ENCODE peak calls at places on chromosome 1, in seven cellular contexts. J is transverse colon, A is HepG2, K is suprapubic skin, D is upper lobe of left lung, F is spleen, Z is K562. T is an unnamed sample.
A peak's percentile ranks its signal among the peaks of the same experiment; 100 is the strongest.

GRCh38 chr1:16677552-16678423 is 11.0 kb upstream of the RNU1-3 start:
- DNase-seq in F (peak; percentile 62), K (peak; percentile 53), D (peak; percentile 44), J (peak; percentile 25), Z (peak; percentile 83), A (peak; percentile 88), T (no peak)

GRCh38 chr1:229437443-229437842 is 3.5 kb upstream of the ACTA1 start:
- DNase-seq in J (no peak), F (no peak), D (no peak), Z (no peak), K (no peak), A (no peak), T (no peak)

GRCh38 chr1:178119623-178120022 is 25.7 kb downstream of the RASAL2 start:
- DNase-seq in A (no peak), F (no peak), J (no peak), D (no peak), Z (no peak), K (no peak), T (no peak)

GRCh38 chr1:45972621-45973020 is 159.8 kb downstream of the PIK3R3 start:
- DNase-seq in A (no peak), J (no peak), D (no peak), Z (no peak), K (no peak), F (no peak), T (no peak)

GRCh38 chr1:248853023-248853422 is 5.9 kb downstream of the ZNF692 start:
- DNase-seq in K (no peak), J (no peak), D (no peak), F (peak; percentile 51), A (no peak), Z (no peak), T (no peak)

GRCh38 chr1:87787551-87787950 is 458.9 kb downstream of the LMO4 start:
- DNase-seq in D (no peak), F (no peak), K (no peak), Z (no peak), J (no peak), A (peak; percentile 69), T (no peak)

GRCh38 chr1:162733336-162733590 is 57.2 kb upstream of the HSD17B7 start:
- DNase-seq in K (no peak), Z (no peak), F (no peak), D (no peak), A (no peak), J (no peak), T (no peak)

GRCh38 chr1:42922687-42923366 is 35.8 kb downstream of the SLC2A1 start:
- DNase-seq in Z (peak; percentile 76), D (no peak), K (peak; percentile 62), J (peak; percentile 59), A (peak; percentile 77), F (peak; percentile 65), T (peak; percentile 87)

GRCh38 chr1:116951175-116951935 is 41.6 kb downstream of the PTGFRN start:
- DNase-seq in D (no peak), F (no peak), J (peak; percentile 47), Z (no peak), K (no peak), A (no peak), T (no peak)

GRCh38 chr1:200294241-200294640 is 115.6 kb downstream of the ZNF281 start:
- DNase-seq in K (no peak), F (no peak), A (no peak), J (no peak), D (no peak), Z (no peak), T (no peak)

GRCh38 chr1:3174487-3175247 is 105.7 kb downstream of the PRDM16 start:
- DNase-seq in A (no peak), K (no peak), F (no peak), D (peak; percentile 86), Z (no peak), J (peak; percentile 38), T (no peak)

GRCh38 chr1:19179597-19180271 is 30.3 kb downstream of the UBR4 start:
- DNase-seq in J (no peak), D (no peak), Z (peak; percentile 75), F (no peak), A (peak; percentile 33), K (no peak), T (no peak)

DNA sequence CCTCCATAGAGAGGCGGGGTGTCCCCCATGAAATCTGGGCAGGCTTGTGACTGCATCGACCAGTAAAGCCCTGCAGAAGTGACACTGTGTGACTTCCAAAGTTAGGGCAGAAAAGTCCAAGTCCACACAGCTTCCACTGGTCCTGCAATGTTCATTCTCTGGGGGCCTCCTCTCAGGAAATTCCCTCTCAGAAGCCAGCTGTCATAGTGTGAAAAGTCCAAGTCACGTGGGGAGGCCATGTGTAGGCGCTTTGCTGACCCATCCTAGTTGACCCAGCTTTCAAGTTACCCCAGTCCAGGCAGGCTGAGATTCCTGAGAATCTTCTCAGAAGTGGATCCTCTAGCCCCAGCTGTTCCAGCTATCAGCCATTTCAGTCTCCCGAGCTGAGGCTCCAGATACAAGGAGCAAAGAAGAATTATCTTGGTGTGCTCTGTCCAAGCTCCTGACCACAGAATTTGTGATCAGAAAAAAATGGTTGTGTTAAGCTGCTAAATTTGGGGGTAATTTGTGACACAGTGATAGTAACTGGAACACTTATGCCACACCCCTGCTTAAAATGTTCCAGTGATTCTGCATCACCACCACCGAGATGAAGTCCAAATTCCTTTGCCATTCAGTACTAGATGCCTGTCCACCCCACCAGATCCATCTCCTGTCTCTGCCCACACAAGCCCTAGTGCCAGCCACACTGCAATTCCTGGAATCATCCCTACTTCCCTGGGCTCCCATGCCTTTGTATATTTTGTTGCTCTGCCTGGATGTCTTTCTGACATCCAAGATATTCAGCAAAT is 2.6 kb upstream of the STUM start:
- DNase-seq in F (no peak), K (no peak), J (peak; percentile 34), D (no peak), Z (no peak), A (no peak), T (no peak)
- H3K4me1 ChIP-seq in F (peaks cover 41% of the 10 kb centered on the region), K (peaks cover 42% of the 10 kb centered on the region), J (peaks cover 8% of the 10 kb centered on the region), D (peaks cover 28% of the 10 kb centered on the region), Z (no peaks in the 10 kb centered on the region), A (peaks cover 42% of the 10 kb centered on the region), T (peaks cover 32% of the 10 kb centered on the region)

GRCh38 chr1:58809327-58810040 is 25.6 kb upstream of the JUN start:
- DNase-seq in Z (no peak), D (no peak), F (no peak), A (peak; percentile 65), K (no peak), J (no peak), T (no peak)
- TF ChIP-seq POLR2AphosphoS5 in Z (no peak), D (peak; percentile 21), F (no peak), A (no peak), K (no peak), J (no peak), T (no peak)

GRCh38 chr1:244573768-244574167 is 79.2 kb upstream of the DESI2 start:
- DNase-seq in J (no peak), A (no peak), Z (no peak), D (no peak), F (no peak), K (no peak), T (no peak)

GRCh38 chr1:244576259-244576892 is 76.5 kb upstream of the DESI2 start:
- DNase-seq in D (no peak), J (no peak), Z (no peak), K (no peak), F (no peak), A (no peak), T (no peak)
- H3K9me3 ChIP-seq in D (peaks cover 54% of the 10 kb centered on the region), J (peaks cover 52% of the 10 kb centered on the region), Z (peaks cover 5% of the 10 kb centered on the region), K (peaks cover 34% of the 10 kb centered on the region), F (peaks cover 73% of the 10 kb centered on the region), A (peaks cover 48% of the 10 kb centered on the region), T (peaks cover 37% of the 10 kb centered on the region)

DNA sequence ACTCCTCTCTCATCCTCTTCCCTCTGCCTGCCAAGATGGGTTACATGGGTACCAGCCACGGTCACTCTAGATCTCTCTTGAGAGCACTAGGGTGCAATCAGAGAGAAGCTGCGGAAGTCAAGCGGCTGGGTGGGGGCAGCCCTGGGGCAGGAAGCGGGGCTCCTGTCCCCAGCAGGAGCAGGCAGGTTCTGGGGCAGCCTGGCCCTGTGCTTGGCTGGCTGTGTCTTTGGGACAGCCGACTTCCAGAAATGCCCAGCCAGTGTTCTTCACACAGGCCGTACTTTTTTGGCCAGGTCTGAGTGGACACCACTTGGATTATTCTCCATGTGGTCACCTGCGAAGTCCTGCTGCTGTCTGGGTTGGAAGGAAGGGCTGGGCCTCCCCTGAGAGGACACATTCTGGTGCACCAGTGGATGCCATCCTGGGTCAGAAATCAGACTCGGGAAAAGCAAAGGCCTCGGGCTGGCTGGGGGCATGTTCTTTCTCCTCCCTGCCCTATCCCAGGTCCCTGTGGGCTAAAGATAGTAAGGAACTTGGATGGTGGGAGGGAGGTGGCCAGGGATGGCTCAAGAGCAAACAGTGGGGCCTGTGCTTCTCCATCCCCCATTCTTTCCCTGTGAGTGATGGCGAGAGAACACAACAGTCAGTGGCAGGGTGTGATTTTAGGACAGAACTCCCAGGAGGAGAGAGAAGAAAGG is 93.7 kb downstream of the ITPKB start:
- DNase-seq in F (peak; percentile 77), K (no peak), J (no peak), A (no peak), Z (no peak), D (no peak), T (no peak)
- H3K4me1 ChIP-seq in F (peaks cover 75% of the 10 kb centered on the region), K (peaks cover 44% of the 10 kb centered on the region), J (peaks cover 26% of the 10 kb centered on the region), A (no peaks in the 10 kb centered on the region), Z (peaks cover 8% of the 10 kb centered on the region), D (peaks cover 23% of the 10 kb centered on the region), T (peaks cover 26% of the 10 kb centered on the region)

GRCh38 chr1:155206891-155207577 is 663 bp downstream of the THBS3 start:
- DNase-seq in K (peak; percentile 91), Z (peak; percentile 82), J (peak; percentile 92), F (peak; percentile 94), A (peak; percentile 72), D (peak; percentile 36), T (no peak)

GRCh38 chr1:155208656-155209372 is at the start of gene MTX1:
- DNase-seq in J (peak; percentile 89), D (peak; percentile 97), Z (peak; percentile 92), A (peak; percentile 78), K (peak; percentile 96), F (peak; percentile 97), T (no peak)

GRCh38 chr1:155209373-155209721 is 852 bp downstream of the MTX1 start:
- DNase-seq in J (no peak), K (no peak), A (no peak), Z (no peak), F (no peak), D (no peak), T (no peak)

GRCh38 chr1:155208406-155208655 is 164 bp upstream of the MTX1 start:
- DNase-seq in F (no peak), J (no peak), Z (no peak), K (no peak), A (no peak), D (no peak), T (no peak)

DNA sequence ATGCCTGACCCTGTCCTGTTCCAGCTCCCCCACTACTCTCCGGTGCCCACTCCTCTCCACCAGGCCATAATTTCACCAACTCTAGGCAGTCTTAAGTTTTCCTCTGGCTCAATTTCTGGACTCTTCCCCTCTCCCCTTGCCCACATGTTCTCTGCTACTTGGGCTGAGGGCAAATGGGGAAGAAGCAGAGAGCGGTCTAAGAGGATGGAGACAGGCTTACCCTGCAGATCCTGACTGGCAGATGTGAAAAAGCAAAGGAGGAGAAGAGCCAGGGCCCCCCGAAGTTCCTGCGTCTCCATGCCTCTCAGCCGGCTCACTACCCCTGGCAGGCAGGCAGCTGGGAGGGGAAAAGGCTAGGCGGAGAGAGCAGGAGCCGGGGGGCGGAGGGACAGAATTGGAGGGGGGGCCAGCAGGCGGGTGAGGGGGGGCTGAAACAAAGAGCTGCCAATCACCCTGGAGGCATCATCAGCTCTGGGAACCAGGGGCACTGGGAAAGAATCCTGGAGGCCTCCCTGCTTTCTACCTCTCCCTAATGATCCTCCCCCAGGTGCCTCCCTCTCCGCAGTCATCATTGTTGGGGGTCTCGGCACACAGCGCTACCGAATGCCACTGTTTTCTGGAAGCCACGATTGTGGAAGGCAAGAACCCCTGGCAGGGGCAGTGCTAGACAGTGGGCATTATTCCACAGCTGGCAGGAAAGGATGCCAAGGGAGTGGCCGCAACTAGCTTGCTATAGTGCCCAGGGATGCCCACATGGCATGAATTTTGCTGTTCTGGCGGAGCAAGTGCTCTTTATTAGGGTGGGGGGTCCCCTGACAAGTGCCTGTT is at the start of gene THBS3:
- DNase-seq in F (peak; percentile 79), A (no peak), J (no peak), D (no peak), Z (no peak), K (no peak), T (no peak)
- TF ChIP-seq POLR2AphosphoS5 in F (no peak), A (no peak), J (no peak), D (no peak), Z (no peak), K (no peak), T (no peak)